ENCODE peak calls at places on chromosomes 16 and 17, in eight cellular contexts. O is pancreas; B is HepG2; D is fibroblast of the aortic adventitia; C is mammary epithelial cell; J is AG09309; N is tibial nerve; I is CD4-positive, alpha-beta T cell. Q is an unnamed sample.

GRCh38 chr17:32551186-32551955 is 64.6 kb downstream of the CDK5R1 start:
- DNase-seq in O (no peak), B (no peak), D (peak; percentile 6), C (peak; percentile 92), J (peak; percentile 7), N (no peak), I (no peak), Q (no peak)

GRCh38 chr17:2847601-2848255 is 51.5 kb downstream of the RAP1GAP2 start:
- DNase-seq in O (no peak), B (no peak), D (no peak), C (no peak), J (no peak), N (no peak), I (no peak), Q (no peak)

GRCh38 chr16:56667581-56668571 is at the start of gene MT1G:
- DNase-seq in O (peak; percentile 94), B (peak; percentile 57), D (peak; percentile 14), C (no peak), J (no peak), N (no peak), I (no peak), Q (no peak)

GRCh38 chr17:77441130-77441920 is 300.6 kb downstream of the SEC14L1 start:
- DNase-seq in O (no peak), B (no peak), D (no peak), C (no peak), J (no peak), N (no peak), I (peak; percentile 63), Q (no peak)

GRCh38 chr16:88088161-88088581 is 136.9 kb downstream of the BANP start:
- DNase-seq in O (peak; percentile 65), B (no peak), D (peak; percentile 49), C (no peak), J (no peak), N (no peak), I (no peak), Q (no peak)

GRCh38 chr16:56600398-56600999 is 7.9 kb upstream of the MT2A start:
- DNase-seq in O (no peak), B (peak; percentile 59), D (peak; percentile 69), C (peak; percentile 48), J (no peak), N (no peak), I (no peak), Q (no peak)

GRCh38 chr17:38750044-38750311 is 1.8 kb upstream of the PCGF2 start:
- DNase-seq in O (no peak), B (no peak), D (no peak), C (no peak), J (no peak), N (no peak), I (no peak), Q (no peak)

GRCh38 chr17:44863254-44863918 is 15.7 kb downstream of the HIGD1B start:
- DNase-seq in O (no peak), B (peak; percentile 15), D (no peak), C (no peak), J (no peak), N (no peak), I (no peak), Q (no peak)

GRCh38 chr17:30495586-30495985 is 18.4 kb downstream of the GOSR1 start:
- DNase-seq in O (no peak), B (no peak), D (no peak), C (no peak), J (no peak), N (no peak), I (no peak), Q (no peak)

GRCh38 chr16:17173134-17173729 is 297.5 kb downstream of the XYLT1 start:
- DNase-seq in O (no peak), B (peak; percentile 24), D (peak; percentile 38), C (peak; percentile 1), J (peak; percentile 53), N (peak; percentile 18), I (no peak), Q (no peak)

GRCh38 chr17:20993863-20994778 is 48.7 kb downstream of the USP22 start:
- DNase-seq in O (peak; percentile 66), B (no peak), D (no peak), C (no peak), J (no peak), N (no peak), I (no peak), Q (no peak)

GRCh38 chr17:15946611-15947120 is 1.7 kb downstream of the ADORA2B start:
- DNase-seq in O (no peak), B (no peak), D (peak; percentile 27), C (no peak), J (no peak), N (no peak), I (no peak), Q (no peak)

GRCh38 chr16:15751940-15752339 is 101.9 kb downstream of the NDE1 start:
- DNase-seq in O (no peak), B (no peak), D (no peak), C (no peak), J (no peak), N (no peak), I (no peak), Q (no peak)

GRCh38 chr17:9544221-9544620 is 31.4 kb downstream of the STX8 start:
- DNase-seq in O (no peak), B (no peak), D (no peak), C (no peak), J (no peak), N (no peak), I (no peak), Q (no peak)

GRCh38 chr16:1188781-1189189 is 35.9 kb downstream of the CACNA1H start:
- DNase-seq in O (peak; percentile 91), B (no peak), D (peak; percentile 34), C (peak; percentile 19), J (no peak), N (peak; percentile 26), I (peak; percentile 37), Q (no peak)

GRCh38 chr17:42842286-42842685 is 2.1 kb upstream of the AOC2 start:
- DNase-seq in O (no peak), B (no peak), D (peak; percentile 50), C (no peak), J (no peak), N (no peak), I (no peak), Q (no peak)

GRCh38 chr16:48317614-48318013 is 67.6 kb downstream of the SIAH1 start:
- DNase-seq in O (no peak), B (no peak), D (peak; percentile 70), C (peak; percentile 48), J (peak; percentile 27), N (no peak), I (no peak), Q (no peak)
- TF ChIP-seq CTCF in O (no peak), B (no peak), D (peak; percentile 8), C (no peak), J (peak; percentile 10), N (no peak), I (no peak), Q (no peak)

GRCh38 chr16:89167425-89167941 is 4.1 kb upstream of the CDH15 start:
- DNase-seq in O (peak; percentile 94), B (peak; percentile 86), D (peak; percentile 67), C (peak; percentile 41), J (peak; percentile 7), N (peak; percentile 67), I (peak; percentile 81), Q (peak; percentile 80)

GRCh38 chr16:89169778-89170177 is 1.8 kb upstream of the CDH15 start:
- DNase-seq in O (peak; percentile 82), B (no peak), D (no peak), C (no peak), J (no peak), N (no peak), I (no peak), Q (no peak)

GRCh38 chr16:89166696-89167424 is 4.7 kb upstream of the CDH15 start:
- DNase-seq in O (peak; percentile 61), B (no peak), D (no peak), C (no peak), J (no peak), N (no peak), I (no peak), Q (no peak)

GRCh38 chr16:89170346-89171215 is 967 bp upstream of the CDH15 start:
- DNase-seq in O (peak; percentile 90), B (no peak), D (no peak), C (no peak), J (no peak), N (no peak), I (no peak), Q (no peak)

GRCh38 chr16:89168381-89169189 is 3.0 kb upstream of the CDH15 start:
- DNase-seq in O (peak; percentile 78), B (no peak), D (no peak), C (no peak), J (no peak), N (no peak), I (no peak), Q (no peak)
- TF ChIP-seq CTCF in O (no peak), B (peak; percentile 17), D (peak; percentile 5), C (no peak), J (no peak), N (no peak), I (no peak), Q (no peak)

DNA sequence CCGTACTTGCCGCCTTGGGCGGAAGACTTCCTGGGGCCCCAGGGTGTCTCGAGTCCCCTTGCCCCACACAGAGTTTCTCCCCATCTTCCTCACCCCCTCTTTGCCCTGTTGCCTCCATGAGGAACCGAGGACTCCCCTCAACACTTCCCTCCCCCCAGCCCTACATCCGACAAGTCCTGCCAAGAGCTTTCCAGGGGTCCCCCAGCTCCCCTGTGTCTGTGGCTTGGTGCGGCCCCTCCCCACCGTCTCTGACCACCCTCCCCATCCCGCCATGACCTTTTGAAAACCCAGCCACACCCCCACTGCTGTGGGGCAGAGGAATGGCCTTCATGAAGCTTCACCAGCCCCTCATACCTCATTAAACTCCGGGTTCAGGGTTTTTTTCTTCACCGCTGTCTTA is 11.4 kb downstream of the SCGB1C2 start:
- DNase-seq in O (peak; percentile 33), B (no peak), D (no peak), C (no peak), J (no peak), N (no peak), I (no peak), Q (no peak)
- TF ChIP-seq CTCF in O (no peak), B (no peak), D (no peak), C (no peak), J (no peak), N (no peak), I (no peak), Q (no peak)

GRCh38 chr16:76280421-76280820 is 3.2 kb downstream of the CNTNAP4 start:
- DNase-seq in O (no peak), B (no peak), D (no peak), C (no peak), J (no peak), N (no peak), I (no peak), Q (no peak)

GRCh38 chr16:76277099-76278030 is at the start of gene CNTNAP4:
- DNase-seq in O (peak; percentile 19), B (no peak), D (no peak), C (no peak), J (no peak), N (peak; percentile 22), I (no peak), Q (no peak)

GRCh38 chr16:76278086-76278485 is 885 bp downstream of the CNTNAP4 start:
- DNase-seq in O (no peak), B (no peak), D (no peak), C (no peak), J (no peak), N (no peak), I (no peak), Q (no peak)

DNA sequence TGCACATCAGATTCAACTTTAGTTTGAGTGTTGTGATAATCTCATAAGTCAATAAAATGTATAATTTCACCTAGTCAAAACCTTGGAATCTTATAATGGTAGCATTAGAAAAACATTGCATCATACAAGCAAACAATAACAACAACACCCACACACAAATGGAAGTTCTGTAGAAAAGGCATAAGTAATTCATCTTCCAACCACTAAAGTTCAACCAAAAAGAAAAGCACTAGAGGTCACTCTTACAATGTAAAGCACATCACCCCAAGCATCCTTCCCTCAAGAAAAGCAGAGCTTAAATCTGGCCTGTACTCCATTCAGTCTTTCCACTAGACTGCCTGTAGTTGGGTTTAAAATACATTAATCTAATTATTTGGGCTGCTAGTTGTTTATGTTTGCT is 1.8 kb downstream of the CNTNAP4 start:
- DNase-seq in O (no peak), B (peak; percentile 13), D (peak; percentile 63), C (peak; percentile 7), J (no peak), N (no peak), I (no peak), Q (no peak)
- TF ChIP-seq CTCF in O (no peak), B (peak; percentile 59), D (peak; percentile 39), C (peak; percentile 42), J (no peak), N (no peak), I (no peak), Q (peak; percentile 54)

Q was measured in D721Med.